ENCODE peak calls at places on chromosomes 12 and 14, in five cellular contexts. I, U, C, N and J are unnamed samples.

GRCh38 chr14:100902295-100902694 is 1.2 kb downstream of the RTL1 start:
- DNase-seq in I (no peak), U (peak; percentile 7), C (peak; percentile 31), N (no peak), J (no peak)

GRCh38 chr14:24392327-24393098 is 6.3 kb upstream of the NYNRIN start:
- DNase-seq in I (no peak), U (no peak), C (no peak), N (peak; percentile 75), J (no peak)

GRCh38 chr12:130179191-130179590 is 16.9 kb downstream of the FZD10 start:
- DNase-seq in I (no peak), U (no peak), C (no peak), N (no peak), J (no peak)

GRCh38 chr14:75518625-75519024 is 3.6 kb upstream of the BATF start:
- DNase-seq in I (no peak), U (no peak), C (no peak), N (no peak), J (no peak)

GRCh38 chr12:114774181-114774580 is 90.2 kb upstream of the TBX3 start:
- DNase-seq in I (no peak), U (no peak), C (no peak), N (peak; percentile 32), J (no peak)

GRCh38 chr14:100019156-100019882 is 45.9 kb upstream of the EVL start:
- DNase-seq in I (no peak), U (no peak), C (no peak), N (peak; percentile 51), J (no peak)

GRCh38 chr14:101473795-101474562 is 87.3 kb upstream of the DIO3 start:
- DNase-seq in I (no peak), U (no peak), C (no peak), N (no peak), J (no peak)

GRCh38 chr12:509494-509893 is 49.8 kb downstream of the B4GALNT3 start:
- DNase-seq in I (no peak), U (no peak), C (no peak), N (peak; percentile 14), J (no peak)

GRCh38 chr12:124809878-124810277 is 53.8 kb downstream of the SCARB1 start:
- DNase-seq in I (no peak), U (no peak), C (no peak), N (no peak), J (no peak)

GRCh38 chr14:99687284-99688209 is 3.4 kb downstream of the CYP46A1 start:
- DNase-seq in I (no peak), U (no peak), C (no peak), N (no peak), J (no peak)

GRCh38 chr14:106436310-106436905 is 910.0 kb downstream of the TMEM121 start:
- DNase-seq in I (no peak), U (peak; percentile 51), C (no peak), N (no peak), J (peak; percentile 44)

GRCh38 chr12:57166971-57167371 is 19.6 kb upstream of the LRP1-AS start:
- DNase-seq in I (no peak), U (no peak), C (no peak), N (peak; percentile 68), J (no peak)

GRCh38 chr12:62722971-62723680 is 211.8 kb downstream of the PPM1H start:
- DNase-seq in I (no peak), U (no peak), C (no peak), N (no peak), J (no peak)

GRCh38 chr14:55386037-55386798 is 25.4 kb downstream of the ATG14 start:
- DNase-seq in I (no peak), U (no peak), C (no peak), N (no peak), J (no peak)

GRCh38 chr12:19971396-19971802 is 396.9 kb upstream of the PDE3A start:
- DNase-seq in I (no peak), U (peak; percentile 65), C (no peak), N (peak; percentile 17), J (no peak)

GRCh38 chr14:21308132-21308478 is 28.2 kb downstream of the RPGRIP1 start:
- DNase-seq in I (no peak), U (no peak), C (no peak), N (no peak), J (no peak)

GRCh38 chr12:9646794-9647622 is 22.5 kb upstream of the CLEC2D start:
- DNase-seq in I (no peak), U (no peak), C (no peak), N (no peak), J (no peak)

GRCh38 chr12:6647083-6647604 is at the start of gene ACRBP:
- DNase-seq in I (peak; percentile 74), U (peak; percentile 84), C (peak; percentile 85), N (no peak), J (peak; percentile 71)

GRCh38 chr12:54879132-54879531 is 24.8 kb downstream of the MUCL1 start:
- DNase-seq in I (no peak), U (no peak), C (no peak), N (no peak), J (no peak)

DNA sequence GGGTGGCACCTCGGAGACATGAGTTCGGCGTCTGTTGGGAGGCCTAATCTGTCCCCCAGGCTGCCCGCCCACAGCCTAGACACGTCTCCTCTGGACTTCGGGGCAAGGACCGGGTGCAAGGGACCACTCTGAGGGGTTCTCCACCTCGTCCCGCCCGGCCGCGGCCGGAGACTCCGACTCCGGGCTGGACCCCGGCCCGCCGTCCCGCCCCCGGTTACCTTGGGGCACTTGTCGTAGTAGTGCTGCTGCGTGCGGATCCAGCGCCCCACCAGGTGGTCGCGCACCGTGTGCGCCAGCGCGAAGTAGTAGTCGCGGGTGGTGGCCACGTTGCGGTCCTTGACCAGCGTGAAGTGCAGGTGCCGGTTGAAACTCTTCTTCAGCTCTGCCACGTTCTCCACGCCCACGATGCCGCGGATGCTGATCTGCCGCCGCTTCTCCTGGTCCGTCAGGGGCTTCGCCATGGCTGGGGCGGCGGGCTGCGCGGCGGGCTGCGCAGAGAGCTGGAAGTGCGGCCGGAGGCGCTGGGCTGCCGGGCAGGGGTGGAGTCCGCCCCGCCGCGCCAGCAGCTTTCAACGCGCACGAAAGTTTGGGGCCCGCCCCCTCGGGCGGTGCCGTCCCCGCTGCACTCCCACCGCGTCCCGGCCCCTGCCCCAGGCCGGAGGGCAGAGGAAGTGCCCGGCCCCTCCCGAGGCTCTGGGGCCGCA is at the start of gene PYGL:
- DNase-seq in I (peak; percentile 60), U (peak; percentile 63), C (peak; percentile 87), N (peak; percentile 47), J (peak; percentile 39)
- TF ChIP-seq CTCF in I (no peak), U (no peak), C (no peak), N (peak; percentile 18), J (no peak)

GRCh38 chr14:96100171-96101064 is 61.3 kb downstream of the C14orf132 start:
- DNase-seq in I (peak; percentile 73), U (peak; percentile 82), C (peak; percentile 69), N (peak; percentile 64), J (no peak)

GRCh38 chr14:96096639-96097610 is 57.8 kb downstream of the C14orf132 start:
- DNase-seq in I (no peak), U (no peak), C (no peak), N (no peak), J (no peak)

GRCh38 chr14:96097752-96098151 is 58.6 kb downstream of the C14orf132 start:
- DNase-seq in I (no peak), U (no peak), C (no peak), N (no peak), J (no peak)

GRCh38 chr14:96098309-96098998 is 59.3 kb downstream of the C14orf132 start:
- DNase-seq in I (no peak), U (peak; percentile 63), C (no peak), N (no peak), J (no peak)

DNA sequence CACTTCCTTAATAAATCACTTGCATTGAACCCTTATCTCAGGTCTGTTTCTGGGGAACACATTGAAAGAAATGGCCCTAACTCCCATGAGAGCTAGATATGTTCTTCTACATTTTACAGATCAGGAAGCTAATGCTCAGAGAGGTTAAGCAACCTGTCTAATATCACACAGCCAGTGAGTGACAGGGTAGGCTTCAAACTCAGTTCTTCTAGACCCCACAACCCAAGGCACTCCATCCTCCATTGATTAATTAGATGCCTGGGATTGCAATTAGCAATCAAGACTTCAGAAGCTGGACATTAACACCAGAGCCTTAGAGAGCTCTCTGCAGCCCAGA is 59.8 kb downstream of the C14orf132 start:
- DNase-seq in I (no peak), U (no peak), C (no peak), N (no peak), J (no peak)
- TF ChIP-seq CTCF in I (no peak), U (no peak), C (no peak), N (no peak), J (no peak)

DNA sequence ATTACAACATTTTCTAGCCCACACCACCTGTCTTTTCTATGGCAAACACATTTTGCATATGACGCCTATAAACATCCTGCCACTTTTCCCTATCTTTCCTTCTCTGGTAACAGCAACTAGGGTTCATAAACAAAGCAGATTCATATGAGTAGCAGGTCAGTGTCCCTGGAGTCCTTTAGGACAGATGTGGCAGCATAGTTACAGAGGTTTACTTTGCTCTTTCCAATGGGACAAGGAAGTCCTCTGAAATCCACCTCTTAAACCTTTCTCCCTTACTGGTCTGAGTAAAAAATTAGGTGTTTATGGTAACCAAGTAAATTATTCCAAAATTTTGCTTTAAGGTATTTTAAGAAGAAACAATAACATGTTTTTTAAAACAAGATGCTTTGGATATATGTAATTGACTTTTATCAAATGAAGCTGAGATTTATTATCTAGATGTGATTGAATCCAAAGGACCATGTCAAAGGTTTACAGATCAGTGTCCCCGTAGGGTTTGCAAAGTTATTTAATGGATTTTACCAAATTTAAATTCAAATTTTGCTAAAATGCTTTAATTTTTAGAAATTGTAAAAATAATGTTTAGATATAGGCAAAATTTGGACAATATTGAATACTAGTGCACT is 79.2 kb upstream of the PAWR start:
- DNase-seq in I (no peak), U (no peak), C (no peak), N (no peak), J (no peak)
- TF ChIP-seq CTCF in I (no peak), U (no peak), C (no peak), N (no peak), J (no peak)

DNA sequence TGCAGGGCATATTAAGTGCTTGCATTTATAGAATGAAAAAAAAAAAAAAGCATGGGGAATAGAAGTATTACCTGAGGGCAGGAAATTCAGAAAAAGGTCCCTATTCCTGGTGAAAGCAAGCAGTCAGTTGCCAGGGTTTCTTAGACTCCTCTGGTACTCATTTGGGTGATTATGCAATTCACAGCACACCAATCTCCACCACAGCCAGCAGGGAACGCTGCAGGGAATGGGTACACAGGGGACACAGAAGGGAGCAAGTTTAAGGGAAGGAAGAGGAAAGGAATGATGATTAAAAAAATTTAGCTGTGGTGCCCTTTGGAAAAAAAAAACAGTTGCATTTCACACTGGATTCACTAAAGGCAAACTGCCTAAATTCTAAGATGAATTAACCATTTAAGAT is 14.2 kb downstream of the BLTP3B start:
- DNase-seq in I (peak; percentile 28), U (peak; percentile 11), C (no peak), N (no peak), J (no peak)
- TF ChIP-seq CTCF in I (peak; percentile 37), U (no peak), C (no peak), N (peak; percentile 64), J (no peak)

GRCh38 chr12:30134229-30134628 is 350.5 kb upstream of the TMTC1 start:
- DNase-seq in I (no peak), U (no peak), C (no peak), N (no peak), J (no peak)
- TF ChIP-seq CTCF in I (no peak), U (no peak), C (no peak), N (no peak), J (no peak)

DNA sequence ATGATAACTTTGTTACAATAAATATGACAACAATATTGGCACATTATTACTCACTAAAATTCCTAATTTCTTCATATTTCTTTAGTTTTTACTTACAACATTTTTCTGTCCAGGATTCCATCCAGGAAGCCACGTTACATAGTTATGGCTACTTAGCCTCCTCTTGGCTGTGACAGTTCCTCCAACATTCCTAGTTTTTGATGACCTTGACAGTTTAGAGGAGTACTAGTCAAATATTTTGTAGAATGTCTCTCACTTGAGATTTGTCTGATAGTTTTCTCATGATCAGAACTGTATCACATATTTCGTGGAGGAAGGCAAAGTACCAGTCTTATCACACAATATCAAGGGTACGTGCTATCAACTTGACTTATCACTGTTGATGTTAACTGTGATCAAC is 29.8 kb upstream of the LIN7A start:
- DNase-seq in I (no peak), U (no peak), C (no peak), N (no peak), J (no peak)
- TF ChIP-seq CTCF in I (no peak), U (no peak), C (no peak), N (no peak), J (no peak)